ENCODE peak calls at places on chromosome 14, in four cellular contexts. P, V, S and F are unnamed samples.

GRCh38 chr14:106308839-106309389 is 782.5 kb downstream of the TMEM121 start:
- DNase-seq in P (no peak), V (peak; percentile 49), S (peak; percentile 83), F (peak; percentile 52)

GRCh38 chr14:61076531-61076930 is 95.5 kb downstream of the SLC38A6 start:
- DNase-seq in P (no peak), V (no peak), S (no peak), F (no peak)

GRCh38 chr14:94354638-94355185 is 31.6 kb upstream of the SERPINA6 start:
- DNase-seq in P (no peak), V (no peak), S (no peak), F (no peak)

GRCh38 chr14:29220077-29220476 is 453.5 kb downstream of the FOXG1 start:
- DNase-seq in P (no peak), V (no peak), S (no peak), F (no peak)

GRCh38 chr14:104976198-104977007 is 1.8 kb downstream of the AHNAK2 start:
- DNase-seq in P (peak; percentile 70), V (peak; percentile 62), S (peak; percentile 5), F (peak; percentile 84)

GRCh38 chr14:23034498-23035302 is at the start of gene PSMB5:
- DNase-seq in P (peak; percentile 98), V (peak; percentile 85), S (peak; percentile 98), F (peak; percentile 87)

GRCh38 chr14:62655161-62655560 is 390.1 kb downstream of the KCNH5 start:
- DNase-seq in P (no peak), V (no peak), S (no peak), F (no peak)

GRCh38 chr14:81400202-81400678 is at the start of gene STON2:
- DNase-seq in P (peak; percentile 54), V (peak; percentile 34), S (no peak), F (peak; percentile 55)

GRCh38 chr14:27686137-27686536 is 1080.5 kb upstream of the FOXG1 start:
- DNase-seq in P (no peak), V (no peak), S (no peak), F (no peak)

GRCh38 chr14:54652188-54652889 is 85.4 kb downstream of the SAMD4A start:
- DNase-seq in P (peak; percentile 86), V (no peak), S (no peak), F (peak; percentile 66)

GRCh38 chr14:76514599-76514998 is 138.7 kb downstream of the ESRRB start:
- DNase-seq in P (peak; percentile 48), V (peak; percentile 43), S (no peak), F (peak; percentile 49)

GRCh38 chr14:102086346-102086971 is 385 bp downstream of the HSP90AA1 start:
- DNase-seq in P (no peak), V (peak; percentile 67), S (no peak), F (no peak)

GRCh38 chr14:68911594-68912227 is 67.4 kb downstream of the ACTN1 start:
- DNase-seq in P (peak; percentile 54), V (peak; percentile 88), S (no peak), F (peak; percentile 91)

GRCh38 chr14:66395300-66395699 is 90.9 kb upstream of the CCDC196 start:
- DNase-seq in P (no peak), V (no peak), S (no peak), F (peak; percentile 6)

GRCh38 chr14:95388699-95389098 is 69.0 kb upstream of the CLMN start:
- DNase-seq in P (no peak), V (no peak), S (no peak), F (no peak)

DNA sequence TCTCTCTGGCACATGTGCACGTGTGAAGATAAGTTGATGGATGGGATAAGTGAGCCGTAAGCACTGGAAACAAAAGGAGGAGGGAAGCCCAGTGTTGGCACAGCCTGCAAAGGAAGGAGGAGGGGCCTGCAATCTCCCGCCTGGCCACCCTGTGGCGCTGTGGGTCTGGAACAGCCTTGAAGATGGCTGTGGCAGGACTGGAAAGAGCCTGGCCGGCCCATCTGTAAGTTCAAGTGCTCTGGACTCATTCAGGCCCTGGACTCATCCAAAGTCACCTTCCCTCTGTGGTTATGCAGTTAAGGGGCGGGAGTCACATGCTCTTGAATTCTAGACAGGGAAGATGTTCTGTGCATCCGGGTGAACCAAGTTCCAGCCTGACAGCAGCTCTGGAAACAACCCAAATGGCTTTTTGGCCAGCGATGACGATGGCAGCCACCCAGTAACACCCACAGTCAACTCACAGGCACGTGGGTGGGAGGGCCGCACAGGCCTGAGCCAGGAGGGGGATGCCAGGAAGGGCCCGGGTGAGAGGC is 50.4 kb downstream of the CHGA start:
- DNase-seq in P (no peak), V (peak; percentile 51), S (no peak), F (peak; percentile 91)
- TF ChIP-seq JUND in P (no peak), V (no peak), S (no peak), F (no peak)

GRCh38 chr14:91417134-91417982 is at the start of gene CCDC88C:
- DNase-seq in P (peak; percentile 22), V (no peak), S (no peak), F (peak; percentile 72)

GRCh38 chr14:91419044-91419397 is 1.4 kb upstream of the CCDC88C start:
- DNase-seq in P (no peak), V (no peak), S (no peak), F (no peak)

GRCh38 chr14:91416744-91417133 is 881 bp downstream of the CCDC88C start:
- DNase-seq in P (no peak), V (no peak), S (no peak), F (no peak)

GRCh38 chr14:91418387-91419043 is 895 bp upstream of the CCDC88C start:
- DNase-seq in P (peak; percentile 42), V (peak; percentile 43), S (no peak), F (peak; percentile 83)

DNA sequence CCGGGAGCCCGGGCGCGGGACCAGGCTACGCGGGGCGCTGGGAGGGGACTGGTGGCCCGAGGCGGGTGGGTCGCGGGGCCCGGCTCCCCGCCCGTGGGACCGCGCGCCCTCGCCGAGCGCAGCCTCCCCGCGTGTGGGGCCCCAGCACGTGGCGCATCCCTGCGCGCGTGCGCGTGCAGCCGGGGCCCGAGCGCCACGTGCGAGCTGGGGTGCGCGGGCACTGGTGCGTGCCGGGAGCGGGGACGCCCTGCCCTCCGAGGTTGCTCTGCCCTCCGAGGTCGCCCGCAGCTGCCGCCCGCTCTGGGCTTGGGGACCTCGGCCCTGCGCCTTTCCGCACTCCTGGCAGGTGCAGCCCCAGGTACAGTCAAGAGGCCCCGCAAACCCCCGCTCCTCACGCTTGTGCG is 365 bp upstream of the CCDC88C start:
- DNase-seq in P (peak; percentile 32), V (peak; percentile 86), S (no peak), F (peak; percentile 72)
- TF ChIP-seq JUND in P (no peak), V (no peak), S (no peak), F (no peak)

GRCh38 chr14:89373185-89373584 is 43.8 kb downstream of the FOXN3 start:
- DNase-seq in P (no peak), V (no peak), S (no peak), F (no peak)
- TF ChIP-seq JUND in P (no peak), V (no peak), S (no peak), F (no peak)

DNA sequence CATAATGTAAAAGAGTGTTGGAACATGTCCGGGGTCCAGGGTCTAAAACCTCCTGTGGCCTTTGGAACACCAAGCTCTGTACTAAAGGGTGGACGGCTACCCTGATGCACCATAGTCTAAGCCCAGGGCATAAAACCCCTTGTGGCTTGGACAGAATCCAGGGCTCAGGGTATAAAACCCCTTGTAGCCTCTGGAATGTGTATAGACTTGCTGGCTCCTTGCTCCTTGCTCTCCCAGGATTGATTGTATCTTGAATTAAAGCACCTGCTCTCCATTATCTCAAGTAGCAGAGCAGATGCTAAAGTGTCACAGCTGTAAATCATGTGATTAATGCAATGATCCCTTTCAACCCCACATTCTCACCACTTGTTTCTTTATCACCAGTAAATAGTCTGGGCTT is 556.5 kb downstream of the LRFN5 start:
- DNase-seq in P (no peak), V (no peak), S (no peak), F (no peak)
- TF ChIP-seq JUND in P (no peak), V (no peak), S (no peak), F (no peak)

GRCh38 chr14:21989090-21989489 is 315.5 kb upstream of the OR4E1 start:
- DNase-seq in P (no peak), V (no peak), S (no peak), F (no peak)

GRCh38 chr14:21988413-21988812 is 314.8 kb upstream of the OR4E1 start:
- DNase-seq in P (no peak), V (no peak), S (no peak), F (no peak)

GRCh38 chr14:21985081-21985480 is 311.5 kb upstream of the OR4E1 start:
- DNase-seq in P (peak; percentile 7), V (no peak), S (no peak), F (no peak)

GRCh38 chr14:21990116-21990515 is 316.5 kb upstream of the OR4E1 start:
- DNase-seq in P (no peak), V (no peak), S (no peak), F (peak; percentile 18)

DNA sequence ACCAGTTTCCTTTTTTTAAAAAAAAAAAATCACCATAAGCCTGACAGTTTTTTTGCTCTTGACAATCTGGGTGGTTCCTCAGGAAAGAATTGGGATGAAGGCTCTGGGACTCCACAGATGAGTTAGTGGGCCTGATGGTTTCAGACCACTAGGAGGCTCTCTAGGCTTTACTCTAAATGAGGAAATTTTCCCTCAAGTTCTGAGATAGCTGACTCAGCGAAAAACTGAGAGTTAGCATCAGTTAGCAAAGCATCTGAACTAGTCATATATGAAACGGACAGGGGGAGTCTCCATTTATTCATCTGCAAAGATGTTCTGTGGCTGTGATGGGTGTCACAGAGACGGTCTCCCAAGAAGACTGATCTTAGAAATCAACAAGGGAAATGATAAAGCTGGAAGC is 314.3 kb upstream of the OR4E1 start:
- DNase-seq in P (peak; percentile 45), V (peak; percentile 10), S (no peak), F (peak; percentile 29)
- TF ChIP-seq JUND in P (no peak), V (no peak), S (no peak), F (no peak)

GRCh38 chr14:72611956-72612500 is 281.9 kb downstream of the DPF3 start:
- DNase-seq in P (no peak), V (no peak), S (no peak), F (no peak)

GRCh38 chr14:72614365-72614764 is 279.5 kb downstream of the DPF3 start:
- DNase-seq in P (no peak), V (no peak), S (no peak), F (no peak)

GRCh38 chr14:72614891-72615410 is 278.9 kb downstream of the DPF3 start:
- DNase-seq in P (no peak), V (no peak), S (no peak), F (no peak)

GRCh38 chr14:72613975-72614319 is 280.0 kb downstream of the DPF3 start:
- DNase-seq in P (no peak), V (no peak), S (no peak), F (no peak)

DNA sequence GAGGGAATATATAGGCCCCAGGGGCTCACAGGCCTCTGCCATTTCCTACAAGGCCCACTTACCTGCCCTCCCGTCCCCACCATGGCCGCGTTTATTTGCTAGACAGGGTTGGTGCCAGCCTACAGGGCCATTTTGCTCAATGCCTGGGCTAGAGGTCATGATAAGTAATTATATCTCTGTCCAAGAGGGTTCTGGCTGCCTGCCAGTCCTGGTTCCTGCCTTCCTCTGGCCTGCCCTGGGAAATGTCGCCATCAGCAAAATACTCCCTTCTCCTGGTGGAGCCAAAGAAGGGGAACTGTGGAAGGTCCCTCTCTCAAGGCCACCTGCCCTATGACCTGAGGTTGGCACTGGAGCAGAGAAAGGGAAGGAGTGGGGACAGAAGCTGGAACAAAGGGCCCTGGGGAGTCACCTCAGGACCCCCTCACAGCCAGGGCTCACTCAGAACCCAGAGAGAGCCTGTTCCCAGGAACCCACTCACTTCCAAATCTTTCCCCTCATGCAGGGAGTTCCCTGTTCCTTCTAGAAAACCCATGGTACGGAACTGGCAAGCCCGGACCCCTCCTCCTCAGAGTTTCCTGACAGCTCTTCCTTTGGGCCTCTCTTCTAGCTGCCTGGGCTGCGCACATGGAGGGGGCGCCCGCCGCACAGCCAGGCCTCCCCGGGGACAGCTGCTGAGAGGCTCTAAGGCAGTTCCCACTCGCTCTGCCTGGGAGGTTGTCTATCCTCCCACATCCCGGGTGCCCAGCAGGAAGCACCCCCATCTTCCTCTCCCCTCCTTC is 280.5 kb downstream of the DPF3 start:
- DNase-seq in P (no peak), V (no peak), S (no peak), F (no peak)
- TF ChIP-seq JUND in P (no peak), V (no peak), S (no peak), F (no peak)

GRCh38 chr14:100824946-100825690 is 800 bp upstream of the MEG3 start:
- DNase-seq in P (no peak), V (no peak), S (no peak), F (no peak)
- TF ChIP-seq JUND in P (no peak), V (no peak), S (no peak), F (no peak)